ENCODE peak calls at places on chromosomes 1 and 21, in six cellular contexts. B, S, L, R, T and D are unnamed samples.

GRCh38 chr1:22683547-22683946 is 27.1 kb upstream of the EPHB2 start:
- DNase-seq in L (no peak), S (no peak), R (no peak), T (no peak), B (no peak), D (no peak)

GRCh38 chr1:73065585-73065984 is 783.2 kb upstream of the NEGR1 start:
- DNase-seq in R (no peak), L (no peak), S (no peak), B (no peak), T (peak; percentile 86), D (no peak)

GRCh38 chr1:21319447-21320407 is 29.5 kb upstream of the ECE1 start:
- DNase-seq in L (no peak), T (peak; percentile 55), R (no peak), B (no peak), S (no peak), D (no peak)

GRCh38 chr21:30044447-30045064 is 104.8 kb upstream of the GRIK1 start:
- DNase-seq in R (peak; percentile 4), L (peak; percentile 7), B (no peak), T (no peak), S (no peak), D (no peak)

GRCh38 chr1:25799758-25800537 is at the start of gene SELENON:
- DNase-seq in L (peak; percentile 45), S (peak; percentile 20), R (peak; percentile 78), B (peak; percentile 41), T (peak; percentile 88), D (peak; percentile 34)

GRCh38 chr1:158509471-158510161 is 37.6 kb downstream of the OR10R2 start:
- DNase-seq in L (no peak), B (no peak), R (no peak), T (no peak), S (no peak), D (no peak)

GRCh38 chr1:200973937-200974657 is 49.4 kb downstream of the KIF21B start:
- DNase-seq in T (no peak), L (no peak), S (no peak), R (no peak), B (no peak), D (no peak)

GRCh38 chr1:234825498-234826176 is 215.7 kb upstream of the IRF2BP2 start:
- DNase-seq in R (no peak), B (no peak), L (no peak), T (no peak), S (no peak), D (no peak)

GRCh38 chr1:42043811-42044210 is 109.4 kb upstream of the GUCA2B start:
- DNase-seq in B (no peak), T (no peak), R (no peak), S (no peak), L (no peak), D (no peak)

GRCh38 chr21:14825405-14826032 is 239.3 kb downstream of the NRIP1 start:
- DNase-seq in L (no peak), B (no peak), R (no peak), S (no peak), T (no peak), D (no peak)

GRCh38 chr1:226293553-226293920 is 15.4 kb downstream of the LIN9 start:
- DNase-seq in B (no peak), L (no peak), S (no peak), R (no peak), T (no peak), D (no peak)

GRCh38 chr1:98903726-98904125 is 100.9 kb downstream of the PLPPR5 start:
- DNase-seq in T (no peak), B (no peak), R (no peak), S (no peak), L (no peak), D (no peak)

GRCh38 chr1:218529691-218530310 is 184.7 kb downstream of the TGFB2 start:
- DNase-seq in T (no peak), R (peak; percentile 12), S (no peak), L (no peak), B (no peak), D (no peak)

GRCh38 chr1:109385417-109385816 is 12.3 kb downstream of the SORT1 start:
- DNase-seq in L (no peak), B (no peak), S (no peak), R (no peak), T (no peak), D (no peak)

GRCh38 chr21:44681861-44682579 is at the start of gene KRTAP12-1:
- DNase-seq in B (no peak), S (no peak), L (no peak), R (no peak), T (no peak), D (no peak)

GRCh38 chr1:200438911-200439310 is 29.1 kb upstream of the ZNF281 start:
- DNase-seq in R (peak; percentile 19), B (no peak), T (no peak), S (no peak), L (no peak), D (no peak)